ENCODE peak calls at places on chromosomes 3 and 15, in six cellular contexts. One of them, this sample, is unnamed.

GRCh38 chr15:49675051-49675450 is 54.2 kb downstream of the DTWD1 start:
- DNase-seq in heart left ventricle: no peak
- DNase-seq in esophagus squamous epithelium: no peak
- DNase-seq in upper lobe of left lung: no peak
- DNase-seq in adrenal gland: no peak
- DNase-seq in A549: peak
- DNase-seq in this sample: no peak

GRCh38 chr3:48427630-48427962 is 2.3 kb downstream of the PLXNB1 start:
- DNase-seq in esophagus squamous epithelium: no peak
- DNase-seq in upper lobe of left lung: no peak
- DNase-seq in adrenal gland: no peak
- DNase-seq in heart left ventricle: no peak
- DNase-seq in A549: no peak
- DNase-seq in this sample: no peak

GRCh38 chr3:87191641-87192040 is 35.5 kb upstream of the CHMP2B start:
- DNase-seq in A549: no peak
- DNase-seq in upper lobe of left lung: no peak
- DNase-seq in adrenal gland: no peak
- DNase-seq in heart left ventricle: no peak
- DNase-seq in esophagus squamous epithelium: no peak
- DNase-seq in this sample: no peak

GRCh38 chr3:139121513-139122220 is 77.0 kb upstream of the PRR23C start:
- DNase-seq in heart left ventricle: no peak
- DNase-seq in esophagus squamous epithelium: no peak
- DNase-seq in adrenal gland: peak
- DNase-seq in A549: peak
- DNase-seq in upper lobe of left lung: no peak
- DNase-seq in this sample: peak

GRCh38 chr3:138381950-138382715 is 33.8 kb downstream of the MRAS start:
- DNase-seq in A549: no peak
- DNase-seq in adrenal gland: peak
- DNase-seq in heart left ventricle: peak
- DNase-seq in esophagus squamous epithelium: no peak
- DNase-seq in upper lobe of left lung: peak
- DNase-seq in this sample: peak

GRCh38 chr15:99755692-99756409 is 22.6 kb upstream of the LYSMD4 start:
- DNase-seq in esophagus squamous epithelium: no peak
- DNase-seq in upper lobe of left lung: peak
- DNase-seq in heart left ventricle: peak
- DNase-seq in A549: peak
- DNase-seq in adrenal gland: peak
- DNase-seq in this sample: no peak

GRCh38 chr15:100043732-100044131 is 298.0 kb downstream of the ADAMTS17 start:
- DNase-seq in esophagus squamous epithelium: no peak
- DNase-seq in A549: no peak
- DNase-seq in adrenal gland: no peak
- DNase-seq in upper lobe of left lung: no peak
- DNase-seq in heart left ventricle: no peak
- DNase-seq in this sample: no peak

GRCh38 chr3:2589336-2589969 is 490.8 kb downstream of the CNTN4 start:
- DNase-seq in A549: no peak
- DNase-seq in adrenal gland: no peak
- DNase-seq in upper lobe of left lung: no peak
- DNase-seq in heart left ventricle: no peak
- DNase-seq in esophagus squamous epithelium: no peak
- DNase-seq in this sample: no peak

GRCh38 chr3:65277788-65278187 is 590.0 kb upstream of the ADAMTS9 start:
- DNase-seq in A549: no peak
- DNase-seq in esophagus squamous epithelium: no peak
- DNase-seq in upper lobe of left lung: no peak
- DNase-seq in heart left ventricle: no peak
- DNase-seq in adrenal gland: no peak
- DNase-seq in this sample: no peak

GRCh38 chr3:129182390-129183180 is 1.1 kb downstream of the CNBP start:
- DNase-seq in upper lobe of left lung: no peak
- DNase-seq in A549: no peak
- DNase-seq in heart left ventricle: no peak
- DNase-seq in esophagus squamous epithelium: no peak
- DNase-seq in adrenal gland: no peak
- DNase-seq in this sample: no peak

GRCh38 chr15:96818861-96819260 is 488.4 kb downstream of the NR2F2 start:
- DNase-seq in upper lobe of left lung: no peak
- DNase-seq in heart left ventricle: no peak
- DNase-seq in adrenal gland: no peak
- DNase-seq in A549: no peak
- DNase-seq in esophagus squamous epithelium: no peak
- DNase-seq in this sample: no peak

GRCh38 chr3:104878395-104878794 is 488.3 kb upstream of the ALCAM start:
- DNase-seq in esophagus squamous epithelium: no peak
- DNase-seq in A549: no peak
- DNase-seq in upper lobe of left lung: no peak
- DNase-seq in adrenal gland: no peak
- DNase-seq in heart left ventricle: no peak
- DNase-seq in this sample: no peak

GRCh38 chr3:57557088-57557537 is 1.0 kb downstream of the PDE12 start:
- DNase-seq in adrenal gland: peak
- DNase-seq in heart left ventricle: no peak
- DNase-seq in A549: peak
- DNase-seq in upper lobe of left lung: peak
- DNase-seq in esophagus squamous epithelium: no peak
- DNase-seq in this sample: peak

GRCh38 chr15:97972366-97972765 is 11.9 kb downstream of the ARRDC4 start:
- DNase-seq in adrenal gland: no peak
- DNase-seq in esophagus squamous epithelium: no peak
- DNase-seq in heart left ventricle: no peak
- DNase-seq in A549: no peak
- DNase-seq in upper lobe of left lung: no peak
- DNase-seq in this sample: no peak

GRCh38 chr3:80550154-80550553 is 782.4 kb upstream of the ROBO1 start:
- DNase-seq in adrenal gland: no peak
- DNase-seq in A549: no peak
- DNase-seq in upper lobe of left lung: no peak
- DNase-seq in heart left ventricle: no peak
- DNase-seq in esophagus squamous epithelium: no peak
- DNase-seq in this sample: no peak

GRCh38 chr3:149620291-149621020 is 37.4 kb downstream of the WWTR1 start:
- DNase-seq in esophagus squamous epithelium: no peak
- DNase-seq in heart left ventricle: no peak
- DNase-seq in adrenal gland: no peak
- DNase-seq in A549: no peak
- DNase-seq in upper lobe of left lung: no peak
- DNase-seq in this sample: no peak

GRCh38 chr3:126179825-126180476 is 435 bp downstream of the ALDH1L1 start:
- DNase-seq in upper lobe of left lung: no peak
- DNase-seq in adrenal gland: peak
- DNase-seq in esophagus squamous epithelium: no peak
- DNase-seq in heart left ventricle: peak
- DNase-seq in A549: no peak
- DNase-seq in this sample: no peak

GRCh38 chr15:90351479-90352108 is 490 bp upstream of the ZNF774 start:
- DNase-seq in upper lobe of left lung: no peak
- DNase-seq in esophagus squamous epithelium: no peak
- DNase-seq in adrenal gland: no peak
- DNase-seq in A549: no peak
- DNase-seq in heart left ventricle: peak
- DNase-seq in this sample: no peak

GRCh38 chr15:90823455-90823974 is 44.9 kb upstream of the FURIN start:
- DNase-seq in heart left ventricle: no peak
- DNase-seq in adrenal gland: no peak
- DNase-seq in A549: no peak
- DNase-seq in upper lobe of left lung: no peak
- DNase-seq in esophagus squamous epithelium: no peak
- DNase-seq in this sample: no peak

GRCh38 chr15:63166219-63166618 is 8.9 kb upstream of the RPS27L start:
- DNase-seq in adrenal gland: no peak
- DNase-seq in esophagus squamous epithelium: no peak
- DNase-seq in A549: peak
- DNase-seq in upper lobe of left lung: no peak
- DNase-seq in heart left ventricle: no peak
- DNase-seq in this sample: no peak

GRCh38 chr3:109985942-109986555 is 648.7 kb upstream of the DPPA4 start:
- DNase-seq in esophagus squamous epithelium: no peak
- DNase-seq in A549: no peak
- DNase-seq in upper lobe of left lung: no peak
- DNase-seq in heart left ventricle: no peak
- DNase-seq in adrenal gland: no peak
- DNase-seq in this sample: no peak

GRCh38 chr3:13282528-13282985 is 137.6 kb downstream of the NUP210 start:
- DNase-seq in heart left ventricle: no peak
- DNase-seq in A549: peak
- DNase-seq in adrenal gland: no peak
- DNase-seq in esophagus squamous epithelium: no peak
- DNase-seq in upper lobe of left lung: no peak
- DNase-seq in this sample: no peak

GRCh38 chr3:129592362-129593150 is 13.9 kb downstream of the PLXND1 start:
- DNase-seq in heart left ventricle: peak
- DNase-seq in upper lobe of left lung: peak
- DNase-seq in A549: no peak
- DNase-seq in esophagus squamous epithelium: peak
- DNase-seq in adrenal gland: peak
- DNase-seq in this sample: peak

GRCh38 chr3:101544181-101544850 is 17.4 kb upstream of the TRMT10C start:
- DNase-seq in upper lobe of left lung: no peak
- DNase-seq in A549: no peak
- DNase-seq in adrenal gland: no peak
- DNase-seq in heart left ventricle: no peak
- DNase-seq in esophagus squamous epithelium: no peak
- DNase-seq in this sample: no peak
- TF ChIP-seq CTCF in upper lobe of left lung: no peak
- TF ChIP-seq CTCF in A549: no peak
- TF ChIP-seq CTCF in adrenal gland: no peak
- TF ChIP-seq CTCF in heart left ventricle: no peak
- TF ChIP-seq CTCF in esophagus squamous epithelium: no peak
- TF ChIP-seq CTCF in this sample: no peak

GRCh38 chr3:66971245-66971644 is 26.9 kb upstream of the KBTBD8 start:
- DNase-seq in A549: no peak
- DNase-seq in heart left ventricle: no peak
- DNase-seq in esophagus squamous epithelium: no peak
- DNase-seq in upper lobe of left lung: no peak
- DNase-seq in adrenal gland: no peak
- DNase-seq in this sample: no peak
- H3K4me3 ChIP-seq in A549: no peak
- H3K4me3 ChIP-seq in heart left ventricle: no peak
- H3K4me3 ChIP-seq in esophagus squamous epithelium: no peak
- H3K4me3 ChIP-seq in upper lobe of left lung: no peak
- H3K4me3 ChIP-seq in adrenal gland: no peak
- H3K4me3 ChIP-seq in this sample: no peak

GRCh38 chr3:49803464-49804140 is 541 bp downstream of the INKA1 start:
- DNase-seq in upper lobe of left lung: no peak
- DNase-seq in adrenal gland: no peak
- DNase-seq in A549: no peak
- DNase-seq in heart left ventricle: no peak
- DNase-seq in esophagus squamous epithelium: no peak
- DNase-seq in this sample: peak

GRCh38 chr3:49805367-49805782 is 2.3 kb downstream of the INKA1 start:
- DNase-seq in esophagus squamous epithelium: no peak
- DNase-seq in upper lobe of left lung: peak
- DNase-seq in heart left ventricle: peak
- DNase-seq in adrenal gland: peak
- DNase-seq in A549: no peak
- DNase-seq in this sample: peak

GRCh38 chr3:49804141-49805041 is 1.3 kb downstream of the INKA1 start:
- DNase-seq in esophagus squamous epithelium: no peak
- DNase-seq in A549: no peak
- DNase-seq in heart left ventricle: peak
- DNase-seq in adrenal gland: peak
- DNase-seq in upper lobe of left lung: no peak
- DNase-seq in this sample: no peak

GRCh38 chr3:49801160-49801559 is 1.5 kb upstream of the CDHR4 start:
- DNase-seq in A549: no peak
- DNase-seq in esophagus squamous epithelium: no peak
- DNase-seq in heart left ventricle: no peak
- DNase-seq in adrenal gland: no peak
- DNase-seq in upper lobe of left lung: no peak
- DNase-seq in this sample: no peak

GRCh38 chr3:49802719-49803463 is at the start of gene INKA1:
- DNase-seq in upper lobe of left lung: peak
- DNase-seq in heart left ventricle: peak
- DNase-seq in adrenal gland: peak
- DNase-seq in esophagus squamous epithelium: peak
- DNase-seq in A549: peak
- DNase-seq in this sample: peak
- TF ChIP-seq POLR2A in upper lobe of left lung: peak
- TF ChIP-seq POLR2A in heart left ventricle: peak
- TF ChIP-seq POLR2A in adrenal gland: peak
- TF ChIP-seq POLR2A in esophagus squamous epithelium: peak
- TF ChIP-seq POLR2A in A549: no peak
- TF ChIP-seq POLR2A in this sample: no peak

GRCh38 chr15:38617831-38618230 is 53.2 kb upstream of the RASGRP1 start:
- DNase-seq in heart left ventricle: no peak
- DNase-seq in A549: no peak
- DNase-seq in esophagus squamous epithelium: no peak
- DNase-seq in adrenal gland: no peak
- DNase-seq in upper lobe of left lung: no peak
- DNase-seq in this sample: no peak

GRCh38 chr15:38620851-38621594 is 56.4 kb upstream of the RASGRP1 start:
- DNase-seq in esophagus squamous epithelium: no peak
- DNase-seq in A549: no peak
- DNase-seq in adrenal gland: no peak
- DNase-seq in heart left ventricle: no peak
- DNase-seq in upper lobe of left lung: no peak
- DNase-seq in this sample: no peak

GRCh38 chr15:38622317-38622716 is 57.7 kb upstream of the RASGRP1 start:
- DNase-seq in heart left ventricle: no peak
- DNase-seq in esophagus squamous epithelium: no peak
- DNase-seq in A549: no peak
- DNase-seq in upper lobe of left lung: no peak
- DNase-seq in adrenal gland: no peak
- DNase-seq in this sample: no peak

GRCh38 chr15:38618242-38618925 is 53.8 kb upstream of the RASGRP1 start:
- DNase-seq in heart left ventricle: no peak
- DNase-seq in upper lobe of left lung: no peak
- DNase-seq in A549: no peak
- DNase-seq in adrenal gland: no peak
- DNase-seq in esophagus squamous epithelium: no peak
- DNase-seq in this sample: no peak

GRCh38 chr15:38620108-38620507 is 55.5 kb upstream of the RASGRP1 start:
- DNase-seq in upper lobe of left lung: peak
- DNase-seq in esophagus squamous epithelium: no peak
- DNase-seq in adrenal gland: no peak
- DNase-seq in heart left ventricle: no peak
- DNase-seq in A549: no peak
- DNase-seq in this sample: no peak
- TF ChIP-seq CTCF in upper lobe of left lung: no peak
- TF ChIP-seq CTCF in esophagus squamous epithelium: no peak
- TF ChIP-seq CTCF in adrenal gland: no peak
- TF ChIP-seq CTCF in heart left ventricle: no peak
- TF ChIP-seq CTCF in A549: no peak
- TF ChIP-seq CTCF in this sample: no peak

DNA sequence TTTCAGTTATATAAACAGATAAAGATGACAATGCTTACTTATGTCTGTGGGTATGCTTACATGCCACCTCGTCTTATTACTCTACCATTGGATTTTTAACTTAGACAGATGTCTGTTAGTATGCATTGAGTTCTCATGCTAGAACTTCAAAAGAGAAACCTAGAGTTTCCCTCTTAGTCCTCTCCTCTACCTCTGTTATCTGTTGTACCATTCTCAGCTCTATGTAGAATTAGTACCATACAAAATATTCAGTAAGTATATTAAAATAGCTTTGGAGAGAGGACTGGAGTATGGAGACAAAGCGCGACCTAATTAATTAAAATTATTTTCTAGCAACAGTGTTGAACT is 111.4 kb downstream of the BBX start:
- DNase-seq in esophagus squamous epithelium: no peak
- DNase-seq in heart left ventricle: no peak
- DNase-seq in A549: no peak
- DNase-seq in adrenal gland: no peak
- DNase-seq in upper lobe of left lung: no peak
- DNase-seq in this sample: no peak
- H3K4me3 ChIP-seq in esophagus squamous epithelium: no peak
- H3K4me3 ChIP-seq in heart left ventricle: no peak
- H3K4me3 ChIP-seq in A549: no peak
- H3K4me3 ChIP-seq in adrenal gland: no peak
- H3K4me3 ChIP-seq in upper lobe of left lung: no peak
- H3K4me3 ChIP-seq in this sample: no peak

This sample was measured in lower leg skin.